ENCODE peak calls at places on chromosomes 3 and 15, in six cellular contexts. E, A, T, G, D and P are unnamed samples.

GRCh38 chr15:96817900-96818299 is 487.4 kb downstream of the NR2F2 start:
- DNase-seq in E (no peak), A (no peak), T (no peak), G (no peak), D (no peak), P (no peak)

GRCh38 chr15:52124270-52124878 is 11.8 kb upstream of the BCL2L10 start:
- DNase-seq in E (no peak), A (no peak), T (peak), G (no peak), D (no peak), P (no peak)

GRCh38 chr3:186035277-186035676 is 73.6 kb downstream of the ETV5 start:
- DNase-seq in E (peak), A (no peak), T (no peak), G (no peak), D (peak), P (no peak)

GRCh38 chr15:88312941-88313579 is 56.5 kb upstream of the NTRK3 start:
- DNase-seq in E (no peak), A (no peak), T (no peak), G (no peak), D (no peak), P (no peak)

GRCh38 chr15:40151991-40152390 is 8.9 kb upstream of the BUB1B start:
- DNase-seq in E (no peak), A (no peak), T (peak), G (no peak), D (no peak), P (no peak)

GRCh38 chr3:150751781-150752263 is 11.1 kb downstream of the SIAH2 start:
- DNase-seq in E (no peak), A (no peak), T (no peak), G (no peak), D (no peak), P (no peak)

GRCh38 chr3:183259087-183259486 is 6.0 kb downstream of the B3GNT5 start:
- DNase-seq in E (no peak), A (no peak), T (no peak), G (no peak), D (no peak), P (no peak)

GRCh38 chr3:47260605-47261004 is 22.0 kb downstream of the KIF9 start:
- DNase-seq in E (no peak), A (no peak), T (no peak), G (no peak), D (no peak), P (no peak)

GRCh38 chr15:80275946-80276345 is 23.9 kb upstream of the CTXND1 start:
- DNase-seq in E (no peak), A (no peak), T (peak), G (no peak), D (peak), P (no peak)

GRCh38 chr3:16807441-16807840 is 77.3 kb upstream of the PLCL2 start:
- DNase-seq in E (no peak), A (no peak), T (no peak), G (no peak), D (no peak), P (no peak)

GRCh38 chr3:63046152-63046551 is 170.9 kb upstream of the CADPS start:
- DNase-seq in E (no peak), A (no peak), T (no peak), G (no peak), D (no peak), P (no peak)

GRCh38 chr3:16912400-16913263 is 27.9 kb downstream of the PLCL2 start:
- DNase-seq in E (peak), A (no peak), T (no peak), G (no peak), D (no peak), P (no peak)

GRCh38 chr3:33921608-33922007 is 123.2 kb downstream of the PDCD6IP start:
- DNase-seq in E (no peak), A (no peak), T (no peak), G (no peak), D (no peak), P (no peak)

GRCh38 chr15:62126364-62126763 is 38.7 kb downstream of the C2CD4B start:
- DNase-seq in E (no peak), A (no peak), T (no peak), G (no peak), D (no peak), P (no peak)

GRCh38 chr15:29141206-29141907 is 128.3 kb downstream of the NSMCE3 start:
- DNase-seq in E (no peak), A (peak), T (no peak), G (peak), D (no peak), P (no peak)

GRCh38 chr3:160856450-160856849 is 100.4 kb downstream of the PPM1L start:
- DNase-seq in E (no peak), A (no peak), T (no peak), G (no peak), D (no peak), P (no peak)

GRCh38 chr3:193114431-193115340 is 126.3 kb upstream of the PLAAT1 start:
- DNase-seq in E (no peak), A (no peak), T (no peak), G (no peak), D (no peak), P (no peak)

GRCh38 chr3:127412578-127413317 is 124.9 kb upstream of the PRR20G start:
- DNase-seq in E (no peak), A (peak), T (no peak), G (peak), D (no peak), P (peak)

GRCh38 chr3:58163234-58163633 is 47.5 kb downstream of the DNASE1L3 start:
- DNase-seq in E (no peak), A (no peak), T (no peak), G (no peak), D (peak), P (no peak)

GRCh38 chr15:36527512-36528162 is 51.8 kb upstream of the CDIN1 start:
- DNase-seq in E (no peak), A (no peak), T (peak), G (no peak), D (peak), P (no peak)

GRCh38 chr3:74646094-74646493 is 31.6 kb upstream of the CNTN3 start:
- DNase-seq in E (no peak), A (no peak), T (no peak), G (no peak), D (no peak), P (no peak)

GRCh38 chr15:61097852-61098251 is 131.2 kb downstream of the RORA start:
- DNase-seq in E (no peak), A (no peak), T (no peak), G (no peak), D (no peak), P (no peak)

GRCh38 chr15:80068578-80068977 is 9.1 kb downstream of the ZFAND6 start:
- DNase-seq in E (no peak), A (no peak), T (no peak), G (no peak), D (no peak), P (no peak)

GRCh38 chr3:155369244-155369643 is 75.8 kb upstream of the STRIT1 start:
- DNase-seq in E (no peak), A (no peak), T (no peak), G (no peak), D (no peak), P (no peak)

GRCh38 chr15:44489464-44489863 is 47.5 kb upstream of the EIF3J start:
- DNase-seq in E (no peak), A (no peak), T (peak), G (no peak), D (peak), P (no peak)

GRCh38 chr3:192857148-192857735 is 60.4 kb downstream of the MB21D2 start:
- DNase-seq in E (no peak), A (no peak), T (no peak), G (no peak), D (no peak), P (no peak)

GRCh38 chr3:162719684-162720341 is 1223.2 kb downstream of the OTOL1 start:
- DNase-seq in E (no peak), A (no peak), T (peak), G (no peak), D (peak), P (no peak)

GRCh38 chr3:162722336-162722735 is 1225.7 kb downstream of the OTOL1 start:
- DNase-seq in E (no peak), A (no peak), T (no peak), G (no peak), D (no peak), P (no peak)

GRCh38 chr3:162721736-162722135 is 1225.1 kb downstream of the OTOL1 start:
- DNase-seq in E (no peak), A (no peak), T (no peak), G (no peak), D (no peak), P (no peak)

GRCh38 chr3:162718697-162719096 is 1222.1 kb downstream of the OTOL1 start:
- DNase-seq in E (no peak), A (no peak), T (no peak), G (no peak), D (peak), P (no peak)
- TF ChIP-seq CTCF in E (no peak), A (no peak), T (no peak), G (no peak), D (no peak), P (no peak)

GRCh38 chr3:38524141-38524739 is 28.1 kb downstream of the EXOG start:
- DNase-seq in E (no peak), A (no peak), T (no peak), G (no peak), D (no peak), P (no peak)

GRCh38 chr3:38532529-38532928 is 36.4 kb downstream of the EXOG start:
- DNase-seq in E (no peak), A (no peak), T (no peak), G (no peak), D (no peak), P (no peak)

GRCh38 chr3:38533285-38533994 is 37.3 kb downstream of the EXOG start:
- DNase-seq in E (no peak), A (no peak), T (no peak), G (no peak), D (no peak), P (no peak)

GRCh38 chr3:38526792-38527191 is 30.7 kb downstream of the EXOG start:
- DNase-seq in E (no peak), A (no peak), T (no peak), G (no peak), D (no peak), P (no peak)

GRCh38 chr3:38528457-38528856 is 32.3 kb downstream of the EXOG start:
- DNase-seq in E (no peak), A (no peak), T (no peak), G (no peak), D (no peak), P (no peak)
- TF ChIP-seq CTCF in E (peak), A (peak), T (no peak), G (no peak), D (no peak), P (no peak)

DNA sequence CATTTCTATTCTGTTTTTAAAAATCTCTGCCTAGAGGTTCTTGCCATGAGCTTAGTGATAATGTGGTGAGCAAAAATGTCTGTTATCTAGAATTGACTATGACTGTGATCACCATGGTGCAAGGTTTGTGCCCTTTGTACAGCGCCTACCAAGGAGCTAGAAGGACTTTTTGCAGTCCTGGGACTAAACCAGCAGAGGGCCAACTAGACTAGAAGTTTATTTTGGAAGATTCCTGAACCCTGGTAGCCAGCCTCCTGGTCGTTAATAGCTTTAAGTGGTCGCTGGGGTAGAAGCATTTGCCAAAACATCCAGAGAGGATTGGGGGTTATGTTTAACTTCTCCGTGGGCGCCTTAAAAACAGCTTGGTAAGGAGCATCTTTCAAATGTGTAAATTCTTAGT is 7.8 kb downstream of the SCG5 start:
- DNase-seq in E (no peak), A (no peak), T (no peak), G (no peak), D (peak), P (no peak)
- TF ChIP-seq CTCF in E (no peak), A (peak), T (no peak), G (no peak), D (peak), P (no peak)

DNA sequence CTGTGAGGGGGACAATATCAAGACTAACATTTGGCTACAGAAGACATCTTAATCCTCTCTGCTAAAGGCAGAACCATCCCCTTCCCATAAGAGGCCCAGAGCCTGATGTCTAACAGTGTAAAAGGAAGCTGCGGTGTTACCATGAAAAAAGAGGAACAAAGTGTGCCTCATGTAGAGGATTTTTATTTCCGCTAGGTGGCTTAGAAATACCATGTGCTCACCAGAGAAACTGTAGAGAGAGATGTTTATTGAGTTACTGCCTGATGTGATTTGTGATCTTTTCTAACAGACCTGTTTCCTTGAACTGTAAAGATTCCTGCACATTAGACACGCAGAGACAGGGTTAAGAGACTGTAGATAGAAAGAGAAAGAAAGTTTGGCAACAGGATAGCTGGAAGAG is 22.1 kb downstream of the OR5H15 start:
- DNase-seq in E (no peak), A (no peak), T (peak), G (no peak), D (no peak), P (no peak)
- TF ChIP-seq CTCF in E (peak), A (peak), T (peak), G (no peak), D (no peak), P (no peak)

GRCh38 chr3:14411988-14412387 is 9.6 kb downstream of the SLC6A6 start:
- DNase-seq in E (no peak), A (no peak), T (no peak), G (no peak), D (no peak), P (no peak)
- TF ChIP-seq CTCF in E (no peak), A (peak), T (no peak), G (no peak), D (no peak), P (no peak)

GRCh38 chr3:143328459-143328858 is 208.9 kb downstream of the CHST2 start:
- DNase-seq in E (no peak), A (no peak), T (no peak), G (no peak), D (no peak), P (no peak)
- TF ChIP-seq CTCF in E (no peak), A (no peak), T (no peak), G (no peak), D (no peak), P (no peak)

DNA sequence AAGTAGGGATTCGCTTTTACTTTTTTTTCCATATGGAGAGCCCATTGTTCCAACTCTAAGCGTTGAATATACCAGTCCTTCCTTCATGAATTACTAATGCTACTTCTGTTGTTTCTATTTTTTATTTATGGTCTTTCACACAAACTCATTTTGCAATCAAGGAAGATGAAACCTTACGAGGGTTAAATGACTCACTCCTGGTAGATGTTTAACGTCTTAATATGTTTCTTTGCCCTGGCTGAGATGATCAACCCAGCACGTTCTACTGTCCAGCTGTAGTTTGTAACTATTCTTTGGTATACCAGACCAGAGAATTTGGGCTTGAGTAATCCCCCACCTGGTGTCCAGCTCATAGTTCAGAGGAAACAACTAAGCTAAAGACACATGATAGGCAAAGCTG is 23.1 kb downstream of the CDCP1 start:
- DNase-seq in E (no peak), A (no peak), T (peak), G (no peak), D (peak), P (no peak)
- TF ChIP-seq CTCF in E (no peak), A (no peak), T (no peak), G (no peak), D (no peak), P (no peak)

GRCh38 chr15:59562787-59563186 is 48.8 kb upstream of the GCNT3 start:
- DNase-seq in E (no peak), A (no peak), T (no peak), G (no peak), D (no peak), P (no peak)
- TF ChIP-seq CTCF in E (no peak), A (no peak), T (peak), G (no peak), D (no peak), P (no peak)